ENCODE peak calls at places on chromosomes 13 and 19, in ten cellular contexts. One of them, this sample, is unnamed.

GRCh38 chr19:13996928-13997636 is 9.0 kb downstream of the RFX1 start:
- DNase-seq in CD8-positive, alpha-beta memory T cell: no peak
- DNase-seq in bronchial epithelial cell: no peak
- DNase-seq in activated CD8-positive, alpha-beta memory T cell treated with anti-CD3 and anti-CD28 coated beads for 48 hours: no peak
- DNase-seq in RPMI7951: no peak
- DNase-seq in aorta: peak
- DNase-seq in stimulated activated CD4-positive, alpha-beta T cell treated with anti-CD3 and anti-CD28 coated beads, Interleukin-2, amount 100 ng/mL, for 24 hours: no peak
- DNase-seq in hypothalamus: no peak
- DNase-seq in HFF-Myc: no peak
- DNase-seq in EL: no peak
- DNase-seq in this sample: no peak

GRCh38 chr19:13461536-13461935 is 44.7 kb downstream of the CACNA1A start:
- DNase-seq in CD8-positive, alpha-beta memory T cell: no peak
- DNase-seq in bronchial epithelial cell: no peak
- DNase-seq in activated CD8-positive, alpha-beta memory T cell treated with anti-CD3 and anti-CD28 coated beads for 48 hours: no peak
- DNase-seq in RPMI7951: no peak
- DNase-seq in aorta: no peak
- DNase-seq in stimulated activated CD4-positive, alpha-beta T cell treated with anti-CD3 and anti-CD28 coated beads, Interleukin-2, amount 100 ng/mL, for 24 hours: no peak
- DNase-seq in hypothalamus: no peak
- DNase-seq in HFF-Myc: no peak
- DNase-seq in EL: no peak
- DNase-seq in this sample: no peak

GRCh38 chr19:42511340-42511739 is 16.9 kb downstream of the CEACAM1 start:
- DNase-seq in CD8-positive, alpha-beta memory T cell: no peak
- DNase-seq in bronchial epithelial cell: no peak
- DNase-seq in activated CD8-positive, alpha-beta memory T cell treated with anti-CD3 and anti-CD28 coated beads for 48 hours: no peak
- DNase-seq in RPMI7951: no peak
- DNase-seq in aorta: no peak
- DNase-seq in stimulated activated CD4-positive, alpha-beta T cell treated with anti-CD3 and anti-CD28 coated beads, Interleukin-2, amount 100 ng/mL, for 24 hours: no peak
- DNase-seq in hypothalamus: no peak
- DNase-seq in HFF-Myc: no peak
- DNase-seq in EL: no peak
- DNase-seq in this sample: no peak

GRCh38 chr13:52399708-52400107 is 6.3 kb downstream of the THSD1 start:
- DNase-seq in CD8-positive, alpha-beta memory T cell: no peak
- DNase-seq in bronchial epithelial cell: peak
- DNase-seq in activated CD8-positive, alpha-beta memory T cell treated with anti-CD3 and anti-CD28 coated beads for 48 hours: no peak
- DNase-seq in RPMI7951: no peak
- DNase-seq in aorta: no peak
- DNase-seq in stimulated activated CD4-positive, alpha-beta T cell treated with anti-CD3 and anti-CD28 coated beads, Interleukin-2, amount 100 ng/mL, for 24 hours: no peak
- DNase-seq in hypothalamus: no peak
- DNase-seq in HFF-Myc: no peak
- DNase-seq in EL: no peak
- DNase-seq in this sample: no peak

GRCh38 chr13:110256126-110256905 is 50.6 kb downstream of the COL4A1 start:
- DNase-seq in CD8-positive, alpha-beta memory T cell: no peak
- DNase-seq in bronchial epithelial cell: no peak
- DNase-seq in activated CD8-positive, alpha-beta memory T cell treated with anti-CD3 and anti-CD28 coated beads for 48 hours: no peak
- DNase-seq in RPMI7951: no peak
- DNase-seq in aorta: no peak
- DNase-seq in stimulated activated CD4-positive, alpha-beta T cell treated with anti-CD3 and anti-CD28 coated beads, Interleukin-2, amount 100 ng/mL, for 24 hours: no peak
- DNase-seq in hypothalamus: no peak
- DNase-seq in HFF-Myc: no peak
- DNase-seq in EL: no peak
- DNase-seq in this sample: no peak

GRCh38 chr13:33721719-33722118 is 96.2 kb upstream of the RFC3 start:
- DNase-seq in CD8-positive, alpha-beta memory T cell: no peak
- DNase-seq in bronchial epithelial cell: peak
- DNase-seq in activated CD8-positive, alpha-beta memory T cell treated with anti-CD3 and anti-CD28 coated beads for 48 hours: no peak
- DNase-seq in RPMI7951: peak
- DNase-seq in aorta: no peak
- DNase-seq in stimulated activated CD4-positive, alpha-beta T cell treated with anti-CD3 and anti-CD28 coated beads, Interleukin-2, amount 100 ng/mL, for 24 hours: no peak
- DNase-seq in hypothalamus: no peak
- DNase-seq in HFF-Myc: no peak
- DNase-seq in EL: peak
- DNase-seq in this sample: no peak

GRCh38 chr13:57633950-57634828 is 2.6 kb downstream of the PCDH17 start:
- DNase-seq in CD8-positive, alpha-beta memory T cell: no peak
- DNase-seq in bronchial epithelial cell: no peak
- DNase-seq in activated CD8-positive, alpha-beta memory T cell treated with anti-CD3 and anti-CD28 coated beads for 48 hours: no peak
- DNase-seq in RPMI7951: no peak
- DNase-seq in aorta: peak
- DNase-seq in stimulated activated CD4-positive, alpha-beta T cell treated with anti-CD3 and anti-CD28 coated beads, Interleukin-2, amount 100 ng/mL, for 24 hours: no peak
- DNase-seq in hypothalamus: peak
- DNase-seq in HFF-Myc: no peak
- DNase-seq in EL: no peak
- DNase-seq in this sample: no peak

GRCh38 chr13:51585234-51585672 is 991 bp downstream of the WDFY2 start:
- DNase-seq in CD8-positive, alpha-beta memory T cell: no peak
- DNase-seq in bronchial epithelial cell: no peak
- DNase-seq in activated CD8-positive, alpha-beta memory T cell treated with anti-CD3 and anti-CD28 coated beads for 48 hours: no peak
- DNase-seq in RPMI7951: no peak
- DNase-seq in aorta: no peak
- DNase-seq in stimulated activated CD4-positive, alpha-beta T cell treated with anti-CD3 and anti-CD28 coated beads, Interleukin-2, amount 100 ng/mL, for 24 hours: no peak
- DNase-seq in hypothalamus: no peak
- DNase-seq in HFF-Myc: no peak
- DNase-seq in EL: peak
- DNase-seq in this sample: no peak

GRCh38 chr19:925912-926594 is at the start of gene ARID3A:
- DNase-seq in CD8-positive, alpha-beta memory T cell: peak
- DNase-seq in bronchial epithelial cell: no peak
- DNase-seq in activated CD8-positive, alpha-beta memory T cell treated with anti-CD3 and anti-CD28 coated beads for 48 hours: no peak
- DNase-seq in RPMI7951: no peak
- DNase-seq in aorta: no peak
- DNase-seq in stimulated activated CD4-positive, alpha-beta T cell treated with anti-CD3 and anti-CD28 coated beads, Interleukin-2, amount 100 ng/mL, for 24 hours: no peak
- DNase-seq in hypothalamus: no peak
- DNase-seq in HFF-Myc: no peak
- DNase-seq in EL: no peak
- DNase-seq in this sample: no peak

GRCh38 chr19:21202865-21203494 is 61.1 kb downstream of the ZNF431 start:
- DNase-seq in CD8-positive, alpha-beta memory T cell: peak
- DNase-seq in bronchial epithelial cell: peak
- DNase-seq in activated CD8-positive, alpha-beta memory T cell treated with anti-CD3 and anti-CD28 coated beads for 48 hours: no peak
- DNase-seq in RPMI7951: peak
- DNase-seq in aorta: no peak
- DNase-seq in stimulated activated CD4-positive, alpha-beta T cell treated with anti-CD3 and anti-CD28 coated beads, Interleukin-2, amount 100 ng/mL, for 24 hours: peak
- DNase-seq in hypothalamus: peak
- DNase-seq in HFF-Myc: no peak
- DNase-seq in EL: peak
- DNase-seq in this sample: peak

GRCh38 chr13:110249326-110249725 is 57.6 kb downstream of the COL4A1 start:
- DNase-seq in CD8-positive, alpha-beta memory T cell: no peak
- DNase-seq in bronchial epithelial cell: no peak
- DNase-seq in activated CD8-positive, alpha-beta memory T cell treated with anti-CD3 and anti-CD28 coated beads for 48 hours: no peak
- DNase-seq in RPMI7951: no peak
- DNase-seq in aorta: no peak
- DNase-seq in stimulated activated CD4-positive, alpha-beta T cell treated with anti-CD3 and anti-CD28 coated beads, Interleukin-2, amount 100 ng/mL, for 24 hours: no peak
- DNase-seq in hypothalamus: no peak
- DNase-seq in HFF-Myc: no peak
- DNase-seq in EL: no peak
- DNase-seq in this sample: no peak

GRCh38 chr13:113566227-113566561 is 18.4 kb upstream of the TFDP1 start:
- DNase-seq in CD8-positive, alpha-beta memory T cell: no peak
- DNase-seq in bronchial epithelial cell: no peak
- DNase-seq in activated CD8-positive, alpha-beta memory T cell treated with anti-CD3 and anti-CD28 coated beads for 48 hours: no peak
- DNase-seq in RPMI7951: no peak
- DNase-seq in aorta: no peak
- DNase-seq in stimulated activated CD4-positive, alpha-beta T cell treated with anti-CD3 and anti-CD28 coated beads, Interleukin-2, amount 100 ng/mL, for 24 hours: peak
- DNase-seq in hypothalamus: no peak
- DNase-seq in HFF-Myc: no peak
- DNase-seq in EL: no peak
- DNase-seq in this sample: no peak